ENCODE peak calls at places on chromosomes 2 and 18, in nine cellular contexts. Q is fibroblast of pulmonary artery; O is prostate gland; T is OCI-LY7; B is Calu3; K is hepatocyte; W is epithelial cell of esophagus; X is naive thymus-derived CD8-positive, alpha-beta T cell; M is neural crest cell. F is an unnamed sample.

GRCh38 chr2:47618272-47618552 is 164.7 kb upstream of the MSH6 start:
- DNase-seq in Q (no peak), O (peak), T (no peak), B (no peak), K (no peak), W (no peak), X (no peak), M (no peak), F (no peak)

GRCh38 chr2:42984081-42984480 is 191.7 kb upstream of the HAAO start:
- DNase-seq in Q (no peak), O (no peak), T (no peak), B (no peak), K (no peak), W (no peak), X (no peak), M (no peak), F (no peak)

GRCh38 chr2:36058076-36058475 is 297.5 kb upstream of the CRIM1 start:
- DNase-seq in Q (no peak), O (no peak), T (no peak), B (no peak), K (no peak), W (no peak), X (no peak), M (no peak), F (no peak)

GRCh38 chr18:23142285-23142929 is 7.1 kb downstream of the CABLES1 start:
- DNase-seq in Q (no peak), O (no peak), T (no peak), B (no peak), K (no peak), W (peak), X (no peak), M (no peak), F (no peak)

GRCh38 chr2:71282493-71282892 is 49.1 kb upstream of the ZNF638 start:
- DNase-seq in Q (no peak), O (no peak), T (peak), B (no peak), K (no peak), W (peak), X (no peak), M (no peak), F (no peak)

GRCh38 chr2:147364597-147364996 is 480.2 kb upstream of the ACVR2A start:
- DNase-seq in Q (no peak), O (no peak), T (peak), B (no peak), K (no peak), W (no peak), X (no peak), M (no peak), F (no peak)

GRCh38 chr18:57433492-57434176 is 1.5 kb upstream of the ONECUT2 start:
- DNase-seq in Q (no peak), O (no peak), T (no peak), B (peak), K (no peak), W (no peak), X (no peak), M (peak), F (no peak)

GRCh38 chr2:181673178-181673577 is 7.1 kb downstream of the NEUROD1 start:
- DNase-seq in Q (no peak), O (no peak), T (no peak), B (no peak), K (no peak), W (no peak), X (no peak), M (no peak), F (no peak)

GRCh38 chr2:108297436-108298141 is 8.9 kb downstream of the SULT1C2 start:
- DNase-seq in Q (peak), O (no peak), T (no peak), B (peak), K (no peak), W (peak), X (no peak), M (no peak), F (no peak)

GRCh38 chr2:120066708-120067547 is 54.1 kb downstream of the EPB41L5 start:
- DNase-seq in Q (no peak), O (peak), T (no peak), B (peak), K (peak), W (no peak), X (no peak), M (no peak), F (no peak)

GRCh38 chr2:159094173-159094737 is 125.8 kb downstream of the TANC1 start:
- DNase-seq in Q (peak), O (peak), T (no peak), B (no peak), K (peak), W (peak), X (no peak), M (no peak), F (no peak)

GRCh38 chr18:65983750-65984149 is 232.9 kb downstream of the CDH7 start:
- DNase-seq in Q (no peak), O (no peak), T (no peak), B (no peak), K (no peak), W (peak), X (no peak), M (no peak), F (no peak)

GRCh38 chr2:69827796-69828540 is 1.5 kb upstream of the GMCL1 start:
- DNase-seq in Q (no peak), O (no peak), T (no peak), B (peak), K (no peak), W (peak), X (no peak), M (no peak), F (no peak)

GRCh38 chr2:100142393-100142792 is at the start of gene AFF3:
- DNase-seq in Q (no peak), O (no peak), T (peak), B (no peak), K (no peak), W (no peak), X (no peak), M (no peak), F (no peak)

GRCh38 chr2:169280502-169280901 is 81.8 kb downstream of the LRP2 start:
- DNase-seq in Q (no peak), O (no peak), T (no peak), B (no peak), K (no peak), W (no peak), X (no peak), M (no peak), F (no peak)

GRCh38 chr2:233627331-233628025 is 8.8 kb upstream of the UGT1A10 start:
- DNase-seq in Q (no peak), O (no peak), T (no peak), B (no peak), K (no peak), W (no peak), X (no peak), M (no peak), F (no peak)

GRCh38 chr2:80473069-80473468 is 168.5 kb upstream of the LRRTM1 start:
- DNase-seq in Q (no peak), O (no peak), T (no peak), B (no peak), K (no peak), W (no peak), X (no peak), M (no peak), F (no peak)